ENCODE peak calls at places on chromosomes 4 and X, in eight cellular contexts. V is HFFc6; M is MM.1S; E is T-cell; U is HFF-Myc; N is naive thymus-derived CD8-positive, alpha-beta T cell; Y is activated CD8-positive, alpha-beta memory T cell treated with anti-CD3 and anti-CD28 coated beads for 48 hours; O is cardiac muscle cell. F is an unnamed sample.

GRCh38 chrX:109704563-109704962 is 28.5 kb downstream of the ACSL4 start:
- DNase-seq in N (no peak), U (no peak), V (no peak), Y (no peak), O (no peak), M (no peak), E (no peak), F (no peak)

GRCh38 chr4:110622841-110623709 is at the start of gene PITX2:
- DNase-seq in V (peak), E (no peak), M (no peak), Y (no peak), N (no peak), O (peak), U (peak), F (peak)

GRCh38 chr4:147590249-147590920 is 26.8 kb upstream of the TMEM184C start:
- DNase-seq in V (peak), M (peak), Y (peak), E (peak), N (peak), O (peak), U (peak), F (peak)

GRCh38 chrX:71603618-71604017 is 14.7 kb downstream of the CXCR3 start:
- DNase-seq in Y (no peak), O (no peak), V (no peak), U (no peak), M (no peak), E (no peak), N (no peak), F (no peak)

GRCh38 chrX:18210470-18210869 is 10.2 kb downstream of the BEND2 start:
- DNase-seq in Y (no peak), M (peak), V (no peak), E (no peak), N (peak), O (peak), U (no peak), F (no peak)

GRCh38 chr4:11505225-11505971 is 76.7 kb upstream of the HS3ST1 start:
- DNase-seq in E (no peak), U (no peak), N (no peak), Y (no peak), V (no peak), O (peak), M (no peak), F (no peak)

GRCh38 chr4:89765966-89766365 is 71.0 kb downstream of the SNCA start:
- DNase-seq in N (no peak), O (peak), E (no peak), M (no peak), V (peak), U (peak), Y (no peak), F (no peak)

GRCh38 chrX:131617182-131617581 is 73.3 kb downstream of the OR13H1 start:
- DNase-seq in E (no peak), U (no peak), O (peak), V (peak), Y (no peak), M (no peak), N (no peak), F (no peak)

GRCh38 chr4:17204908-17205307 is 306.5 kb upstream of the LDB2 start:
- DNase-seq in V (no peak), U (no peak), N (no peak), E (no peak), Y (no peak), M (no peak), O (no peak), F (no peak)

GRCh38 chr4:2689825-2690700 is 66.1 kb downstream of the TNIP2 start:
- DNase-seq in U (no peak), N (no peak), E (no peak), M (no peak), Y (peak), O (no peak), V (no peak), F (peak)

GRCh38 chrX:69133561-69134542 is 31.4 kb downstream of the PJA1 start:
- DNase-seq in O (peak), Y (no peak), N (no peak), V (peak), U (no peak), M (no peak), E (no peak), F (no peak)

GRCh38 chr4:7771541-7772507 is 167.8 kb downstream of the AFAP1 start:
- DNase-seq in E (no peak), U (no peak), O (no peak), N (no peak), V (no peak), Y (no peak), M (peak), F (no peak)

GRCh38 chr4:7904108-7904516 is 35.5 kb downstream of the AFAP1 start:
- DNase-seq in N (no peak), E (no peak), U (no peak), Y (no peak), V (peak), O (peak), M (no peak), F (no peak)

GRCh38 chr4:3225946-3226345 is 23.0 kb upstream of the MSANTD1 start:
- DNase-seq in U (no peak), Y (no peak), E (no peak), V (no peak), O (no peak), M (no peak), N (no peak), F (no peak)

GRCh38 chr4:7031526-7032449 is 11.4 kb upstream of the TADA2B start:
- DNase-seq in M (no peak), V (no peak), E (no peak), Y (no peak), N (no peak), U (no peak), O (no peak), F (no peak)

GRCh38 chrX:109732319-109732779 is 708 bp downstream of the ACSL4 start:
- DNase-seq in Y (no peak), E (no peak), N (peak), M (peak), V (peak), O (peak), U (no peak), F (peak)

GRCh38 chr4:4247711-4248035 is 350 bp downstream of the TMEM128 start:
- DNase-seq in O (no peak), E (no peak), N (no peak), U (no peak), Y (no peak), M (peak), V (peak), F (no peak)

GRCh38 chr4:149836546-149836945 is 20.9 kb upstream of the IQCM start:
- DNase-seq in Y (no peak), V (peak), O (no peak), U (no peak), E (no peak), M (no peak), N (no peak), F (no peak)

GRCh38 chrX:33082371-33082770 is 129.0 kb downstream of the DMD start:
- DNase-seq in U (no peak), E (no peak), M (no peak), O (no peak), V (no peak), Y (no peak), N (no peak), F (no peak)

GRCh38 chr4:121951570-121952110 is at the start of gene TRPC3:
- DNase-seq in M (no peak), V (no peak), U (no peak), E (peak), N (peak), O (peak), Y (peak), F (no peak)

GRCh38 chr4:8274772-8275241 is 5.3 kb downstream of the HTRA3 start:
- DNase-seq in V (peak), N (no peak), Y (no peak), E (no peak), U (peak), O (peak), M (no peak), F (no peak)

GRCh38 chrX:46588263-46588662 is 14.7 kb downstream of the CHST7 start:
- DNase-seq in N (no peak), M (no peak), U (no peak), Y (no peak), E (peak), V (peak), O (peak), F (no peak)

GRCh38 chr4:10212400-10212799 is 95.8 kb upstream of the WDR1 start:
- DNase-seq in O (no peak), M (no peak), N (no peak), V (peak), Y (no peak), E (no peak), U (no peak), F (no peak)

GRCh38 chrX:112687189-112687691 is 7.5 kb upstream of the LHFPL1 start:
- DNase-seq in E (no peak), O (peak), V (no peak), M (no peak), N (no peak), U (no peak), Y (no peak), F (no peak)

GRCh38 chr4:212438-213174 is 88.3 kb downstream of the ZNF718 start:
- DNase-seq in N (no peak), Y (no peak), M (no peak), V (no peak), E (no peak), O (peak), U (peak), F (no peak)

GRCh38 chrX:69211701-69212100 is 46.4 kb upstream of the PJA1 start:
- DNase-seq in Y (no peak), N (no peak), M (no peak), V (no peak), U (no peak), O (no peak), E (no peak), F (no peak)